ENCODE peak calls at places on chromosomes 4 and X, in five cellular contexts. E, K, R, V and A are unnamed samples.

GRCh38 chrX:153920546-153920945 is 5.5 kb downstream of the ARHGAP4 start:
- DNase-seq in R (no peak), E (peak; percentile 8), K (peak; percentile 22), V (no peak), A (no peak)

GRCh38 chr4:3107271-3108185 is 33.0 kb downstream of the HTT start:
- DNase-seq in E (no peak), K (no peak), R (no peak), V (no peak), A (no peak)

GRCh38 chrX:3609800-3610199 is 103.6 kb downstream of the PRKX start:
- DNase-seq in R (no peak), K (no peak), V (no peak), E (no peak), A (no peak)

GRCh38 chr4:29560452-29560851 is 1159.7 kb upstream of the PCDH7 start:
- DNase-seq in E (no peak), K (no peak), R (no peak), V (no peak), A (no peak)

GRCh38 chr4:86482851-86483490 is 111.1 kb upstream of the PTPN13 start:
- DNase-seq in E (no peak), K (peak; percentile 87), V (no peak), R (no peak), A (no peak)

GRCh38 chr4:10354746-10355145 is 102.5 kb downstream of the ZNF518B start:
- DNase-seq in E (no peak), R (no peak), K (no peak), V (no peak), A (no peak)

GRCh38 chrX:72159769-72160168 is 21.8 kb upstream of the PIN4 start:
- DNase-seq in K (no peak), E (no peak), V (no peak), R (no peak), A (no peak)

GRCh38 chrX:19183777-19184485 is 61.7 kb upstream of the ADGRG2 start:
- DNase-seq in K (no peak), V (no peak), R (no peak), E (peak; percentile 32), A (no peak)

GRCh38 chrX:86946569-86946968 is 571.0 kb upstream of the KLHL4 start:
- DNase-seq in V (no peak), E (no peak), K (peak; percentile 57), R (no peak), A (no peak)

GRCh38 chrX:134177527-134177926 is 59.5 kb upstream of the CCDC160 start:
- DNase-seq in V (no peak), E (no peak), K (no peak), R (no peak), A (no peak)

GRCh38 chrX:53445977-53446376 is 11.8 kb upstream of the HSD17B10 start:
- DNase-seq in R (peak; percentile 48), V (no peak), E (peak; percentile 43), K (peak; percentile 77), A (no peak)
- TF ChIP-seq CTCF in R (peak; percentile 29), V (no peak), E (peak; percentile 35), K (peak; percentile 76), A (no peak)

DNA sequence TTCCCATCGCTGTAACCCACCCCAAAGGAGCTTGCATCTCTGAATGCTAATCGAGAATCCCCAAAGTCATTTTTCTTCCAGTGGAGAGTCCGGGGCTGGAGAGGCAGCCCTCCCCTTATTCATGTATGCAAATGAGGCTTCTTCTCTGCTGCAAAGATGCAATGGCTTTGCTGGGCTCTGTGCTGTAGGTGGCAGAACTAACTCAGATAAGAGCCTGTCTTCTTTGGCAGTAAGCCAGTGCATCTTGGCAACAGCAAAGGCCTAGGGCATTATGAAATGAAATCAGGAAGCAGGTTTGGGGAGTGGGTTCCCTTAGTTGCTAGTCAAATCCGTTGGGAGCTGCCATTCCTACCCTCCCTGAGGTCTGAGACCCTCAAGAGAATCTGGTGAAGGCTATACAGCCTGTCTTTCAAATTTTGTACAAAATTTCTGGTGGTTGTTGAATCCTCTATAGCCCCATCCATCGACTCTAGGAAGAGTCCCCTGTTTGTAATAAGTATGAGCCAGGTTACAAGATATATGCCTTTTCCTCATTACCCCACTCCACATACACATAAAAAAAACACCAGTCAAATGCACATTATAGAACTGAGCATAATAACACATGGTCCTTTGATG is 290.6 kb upstream of the TAPT1 start:
- DNase-seq in E (peak; percentile 35), R (no peak), K (peak; percentile 51), V (no peak), A (peak; percentile 46)
- TF ChIP-seq CTCF in E (no peak), R (no peak), K (peak; percentile 53), V (no peak), A (no peak)

DNA sequence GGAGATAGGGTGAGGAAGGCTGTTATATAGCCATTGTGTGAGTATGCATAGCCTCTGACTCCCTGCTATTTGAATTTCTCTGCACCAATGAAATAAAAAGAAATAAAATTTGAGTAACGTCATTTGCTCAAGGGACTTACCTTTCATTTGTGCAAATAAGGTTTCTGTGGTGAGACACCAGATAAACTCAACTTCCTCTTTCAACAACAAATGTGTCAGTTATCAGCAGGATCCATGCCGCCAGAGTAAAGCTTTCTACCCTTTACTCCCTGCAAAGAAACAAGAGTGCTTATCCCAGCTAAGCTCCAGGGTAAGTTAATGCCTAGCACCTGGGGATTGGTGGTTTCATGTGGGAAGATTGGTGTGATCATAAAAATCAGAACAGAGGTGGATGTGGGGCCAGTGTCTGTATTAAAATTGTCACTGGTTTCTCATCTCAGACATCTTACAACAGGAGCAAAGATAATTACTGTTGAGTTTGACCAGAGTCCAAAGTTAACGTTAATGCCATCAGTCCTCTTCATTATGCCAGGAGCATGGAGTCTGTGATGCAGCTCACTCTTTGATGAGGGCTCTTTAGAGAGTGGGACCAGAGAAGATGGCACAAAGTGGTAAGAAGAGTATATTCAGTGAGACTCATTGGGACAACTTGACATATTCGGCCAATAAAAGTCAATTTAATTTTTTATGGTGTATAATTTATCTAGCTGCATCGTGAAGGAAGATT is at the start of gene P2RY10:
- DNase-seq in R (no peak), K (no peak), V (no peak), E (no peak), A (no peak)
- TF ChIP-seq CTCF in R (no peak), K (no peak), V (no peak), E (no peak), A (no peak)

GRCh38 chrX:81286075-81286474 is 84.2 kb downstream of the SH3BGRL start:
- DNase-seq in E (no peak), V (no peak), K (no peak), R (no peak), A (no peak)

DNA sequence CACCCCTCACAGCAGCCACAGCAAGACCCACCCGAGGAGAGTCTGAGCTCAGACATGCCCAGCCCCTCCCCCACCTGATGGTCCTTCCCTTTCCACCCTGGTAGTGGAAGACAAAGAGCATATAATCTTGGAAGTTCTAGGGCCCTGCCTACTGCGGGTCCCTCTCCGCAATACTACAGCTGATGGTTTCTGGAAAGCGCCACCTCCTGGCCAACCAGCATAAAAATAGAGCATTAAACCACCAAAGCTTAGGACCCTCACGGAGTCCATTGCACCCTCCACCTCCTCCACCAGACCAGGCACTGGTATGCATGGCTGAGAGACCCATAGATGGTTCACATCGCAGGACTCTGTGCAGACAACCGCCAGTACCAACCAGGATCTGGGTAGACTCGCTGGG is 78.2 kb downstream of the SH3BGRL start:
- DNase-seq in K (peak; percentile 75), R (no peak), V (no peak), E (no peak), A (no peak)
- TF ChIP-seq CTCF in K (peak; percentile 63), R (no peak), V (no peak), E (no peak), A (no peak)

DNA sequence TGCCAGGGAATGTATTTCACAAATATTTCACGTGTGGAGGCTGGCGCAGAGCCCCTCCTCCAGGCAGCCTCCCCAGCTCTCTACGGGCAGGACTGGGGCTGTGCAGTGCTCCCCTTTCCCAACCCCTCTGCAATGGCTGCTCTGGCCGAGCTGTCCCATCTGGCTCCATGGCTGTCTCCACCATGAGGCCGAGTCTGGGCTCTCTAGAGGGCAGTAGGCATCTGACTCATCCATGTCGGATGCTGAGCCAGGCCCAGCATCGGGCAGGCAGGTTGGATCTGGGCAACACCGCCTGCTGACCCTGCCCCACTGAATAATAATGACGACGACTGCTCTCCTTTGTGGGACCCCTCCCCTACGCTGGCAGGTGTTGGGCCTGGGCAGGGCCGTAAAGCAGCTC is 11.0 kb upstream of the SH3TC1 start:
- DNase-seq in E (no peak), R (no peak), K (no peak), V (no peak), A (no peak)
- TF ChIP-seq CTCF in E (no peak), R (no peak), K (no peak), V (no peak), A (no peak)